ENCODE peak calls at places on chromosomes 13 and 19, in ten cellular contexts. T, M, N, Z, Q, J, R, U, V and I are unnamed samples. For H3K36me3, the result is how much of the 10 kb centered on the place peaks cover.

GRCh38 chr13:113879017-113879416 is 15.1 kb upstream of the GAS6 start:
- DNase-seq in T (no peak), Q (no peak), Z (no peak), V (no peak), U (no peak), N (no peak), M (no peak), R (no peak), J (no peak), I (no peak)

GRCh38 chr19:51572415-51572814 is 1.3 kb downstream of the ZNF175 start:
- DNase-seq in V (no peak), Q (no peak), R (no peak), Z (no peak), T (no peak), J (no peak), U (no peak), N (no peak), M (no peak), I (no peak)

GRCh38 chr13:88217372-88217771 is 546.2 kb downstream of the SLITRK5 start:
- DNase-seq in Z (no peak), M (no peak), N (no peak), T (no peak), U (no peak), J (no peak), R (no peak), Q (no peak), V (no peak), I (no peak)

GRCh38 chr19:858868-859843 is at the start of gene CFD:
- DNase-seq in U (peak), J (no peak), Q (peak), R (no peak), V (peak), M (peak), Z (no peak), T (no peak), N (no peak), I (no peak)

GRCh38 chr19:7871530-7872305 is 2.5 kb downstream of the PRR36 start:
- DNase-seq in R (peak), Q (peak), N (no peak), Z (peak), M (peak), U (peak), J (peak), T (peak), V (peak), I (peak)

GRCh38 chr13:61086052-61086451 is 329.6 kb downstream of the PCDH20 start:
- DNase-seq in Z (no peak), J (no peak), M (no peak), R (no peak), Q (no peak), U (no peak), V (no peak), T (no peak), N (no peak), I (no peak)

GRCh38 chr13:29532136-29532535 is 63.4 kb downstream of the SLC7A1 start:
- DNase-seq in Z (no peak), U (no peak), V (no peak), Q (no peak), N (no peak), J (no peak), R (no peak), T (no peak), M (no peak), I (peak)

GRCh38 chr13:113298001-113298945 is 1.2 kb downstream of the LAMP1 start:
- DNase-seq in U (peak), M (no peak), T (no peak), V (no peak), Q (no peak), N (no peak), J (peak), Z (no peak), R (no peak), I (no peak)

GRCh38 chr13:43365042-43365344 is 341.6 kb downstream of the DNAJC15 start:
- DNase-seq in T (no peak), Q (no peak), R (no peak), J (no peak), M (no peak), N (no peak), U (no peak), Z (no peak), V (no peak), I (no peak)

GRCh38 chr13:67130444-67130843 is 99.7 kb downstream of the PCDH9 start:
- DNase-seq in N (no peak), Q (no peak), V (no peak), Z (no peak), R (no peak), T (no peak), M (no peak), U (no peak), J (no peak), I (no peak)

GRCh38 chr19:2415973-2416319 is 11.4 kb downstream of the TIMM13 start:
- DNase-seq in T (no peak), N (no peak), U (no peak), Z (no peak), M (no peak), V (no peak), Q (no peak), J (no peak), R (no peak), I (no peak)

GRCh38 chr13:48214519-48215121 is 18.4 kb upstream of the ITM2B start:
- DNase-seq in N (no peak), Q (no peak), T (no peak), M (no peak), R (no peak), J (no peak), V (no peak), U (no peak), Z (no peak), I (no peak)

GRCh38 chr19:48321372-48321621 is 4.1 kb upstream of the EMP3 start:
- DNase-seq in Z (peak), R (peak), U (peak), T (peak), Q (peak), V (peak), J (peak), N (no peak), M (peak), I (no peak)

GRCh38 chr19:15717781-15718180 is 10.0 kb upstream of the OR10H2 start:
- DNase-seq in Q (no peak), Z (no peak), T (no peak), M (no peak), N (no peak), U (no peak), J (no peak), R (no peak), V (no peak), I (no peak)

GRCh38 chr13:40777957-40778235 is 6.9 kb upstream of the MRPS31 start:
- DNase-seq in Q (no peak), J (no peak), N (no peak), R (no peak), Z (no peak), V (no peak), M (no peak), U (no peak), T (no peak), I (no peak)

GRCh38 chr19:46717034-46717715 is at the start of gene PRKD2:
- DNase-seq in R (peak), V (peak), Q (peak), N (no peak), M (peak), Z (peak), T (peak), U (peak), J (peak), I (no peak)

GRCh38 chr13:105063676-105064075 is 1471.8 kb downstream of the EFNB2 start:
- DNase-seq in V (no peak), U (no peak), N (no peak), R (no peak), Z (no peak), J (peak), Q (no peak), M (no peak), T (no peak), I (no peak)

GRCh38 chr13:108968566-108968965 is 339.2 kb downstream of the MYO16 start:
- DNase-seq in Z (no peak), V (no peak), N (no peak), M (no peak), U (no peak), T (no peak), R (no peak), Q (no peak), J (no peak), I (no peak)

GRCh38 chr19:42206871-42207755 is 10.4 kb downstream of the DEDD2 start:
- DNase-seq in R (no peak), Q (no peak), V (no peak), Z (no peak), M (no peak), U (no peak), J (no peak), T (no peak), N (no peak), I (no peak)
- H3K36me3 ChIP-seq in R (under half), Q (half or more), V (under half), Z (under half), M (under half), U (under half), J (half or more), T (under half), N (under half), I (under half)

DNA sequence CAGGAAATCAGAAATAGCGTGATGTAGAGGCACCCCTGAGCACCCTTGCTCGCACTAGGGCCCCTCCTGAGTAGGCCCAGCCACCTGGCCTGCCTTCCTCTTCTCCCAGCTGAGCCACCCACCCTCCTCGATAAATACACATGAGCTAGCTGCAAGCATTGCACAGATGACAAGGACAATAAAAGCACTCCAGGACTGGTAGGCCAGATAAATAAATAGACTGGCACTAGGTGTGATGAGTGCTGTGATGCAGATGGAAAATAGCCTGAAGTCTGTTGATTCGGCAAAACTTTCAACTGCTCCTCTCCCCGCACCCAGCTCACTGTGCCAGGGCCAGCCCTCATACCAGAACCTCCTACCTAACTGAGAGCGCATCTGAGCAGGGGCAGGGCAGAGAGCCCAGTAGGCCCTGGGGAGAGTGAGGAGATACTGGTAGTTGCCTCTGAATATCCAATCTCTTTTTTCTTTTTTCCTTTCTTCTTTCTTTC is 54.5 kb upstream of the GPI start:
- DNase-seq in V (no peak), Q (no peak), J (no peak), M (no peak), Z (no peak), N (no peak), T (no peak), R (no peak), U (no peak), I (no peak)
- H3K4me3 ChIP-seq in V (no peak), Q (no peak), J (no peak), M (no peak), Z (no peak), N (no peak), T (no peak), R (peak), U (no peak), I (no peak)

GRCh38 chr19:30359936-30360335 is 12.2 kb upstream of the ZNF536 start:
- DNase-seq in Q (no peak), U (no peak), V (no peak), Z (no peak), J (no peak), N (no peak), R (no peak), T (no peak), M (no peak), I (no peak)

GRCh38 chr19:30362156-30362754 is 9.9 kb upstream of the ZNF536 start:
- DNase-seq in R (no peak), J (no peak), T (no peak), N (no peak), V (no peak), U (no peak), Q (no peak), Z (no peak), M (no peak), I (no peak)

GRCh38 chr19:30360378-30361106 is 11.6 kb upstream of the ZNF536 start:
- DNase-seq in M (no peak), J (no peak), R (no peak), Z (no peak), N (no peak), Q (no peak), U (no peak), V (no peak), T (no peak), I (no peak)

GRCh38 chr19:30361721-30362120 is 10.5 kb upstream of the ZNF536 start:
- DNase-seq in Q (no peak), M (no peak), R (no peak), J (no peak), N (no peak), V (no peak), T (no peak), Z (no peak), U (no peak), I (no peak)

DNA sequence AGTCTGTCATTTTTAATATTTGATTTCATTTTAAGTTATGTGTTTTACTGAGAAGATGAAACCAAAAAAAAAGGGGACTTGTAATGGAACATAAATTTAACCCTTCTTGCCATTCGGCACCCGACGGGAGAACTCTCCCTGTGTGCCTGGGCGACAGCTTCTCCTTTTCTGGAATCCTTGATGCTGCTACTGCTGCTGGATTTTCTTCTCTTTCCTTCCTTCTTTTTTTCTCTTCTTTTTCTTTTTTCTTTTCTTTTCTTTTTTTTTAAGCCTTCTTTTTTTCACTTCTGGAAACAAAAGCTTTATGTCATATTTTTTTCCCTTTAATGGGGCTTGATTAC is 11.1 kb upstream of the ZNF536 start:
- DNase-seq in T (no peak), M (no peak), N (no peak), V (no peak), J (no peak), Z (no peak), Q (no peak), R (no peak), U (no peak), I (no peak)
- H3K36me3 ChIP-seq in T (under half), M (under half), N (under half), V (under half), J (under half), Z (under half), Q (under half), R (under half), U (under half), I (under half)

DNA sequence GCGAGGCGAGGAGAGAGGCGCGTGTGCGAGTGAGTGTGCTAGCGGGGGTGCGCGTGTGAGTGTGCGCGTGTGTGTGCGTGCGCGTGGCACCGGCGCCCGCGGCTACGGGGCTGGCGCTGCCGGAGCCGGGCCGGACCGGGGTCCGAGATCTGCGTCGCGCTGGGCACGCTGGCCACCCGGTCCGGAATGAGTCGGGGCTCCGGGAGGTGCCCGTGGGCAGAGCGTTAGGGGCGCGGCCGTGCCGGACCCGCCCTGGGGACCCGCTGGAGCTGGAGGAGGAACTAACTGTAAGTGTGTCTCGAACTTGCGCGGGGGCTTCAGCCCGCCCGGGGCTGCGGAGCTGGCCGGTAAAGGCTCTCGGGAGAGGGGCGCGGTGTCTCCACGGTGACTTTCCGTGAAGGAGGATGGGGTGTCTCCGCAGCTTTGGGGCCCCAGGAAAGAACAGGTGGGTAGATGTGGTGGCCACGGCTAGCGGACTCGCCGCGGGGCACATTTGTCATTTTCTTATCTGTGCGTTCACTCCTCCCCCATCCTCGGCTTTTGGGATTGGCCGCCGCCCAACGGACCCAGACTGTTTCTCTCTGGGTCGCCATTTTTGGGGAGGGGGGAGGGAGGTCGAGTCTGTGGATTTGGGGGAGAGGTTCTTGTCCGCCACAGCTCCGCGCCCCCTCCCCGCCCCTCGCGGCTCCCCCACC is 10.1 kb upstream of the SOX1 start:
- DNase-seq in Z (no peak), V (no peak), Q (no peak), R (no peak), M (no peak), U (no peak), N (no peak), J (no peak), T (no peak), I (no peak)
- H3K4me3 ChIP-seq in Z (no peak), V (no peak), Q (no peak), R (no peak), M (no peak), U (no peak), N (peak), J (no peak), T (no peak), I (no peak)

DNA sequence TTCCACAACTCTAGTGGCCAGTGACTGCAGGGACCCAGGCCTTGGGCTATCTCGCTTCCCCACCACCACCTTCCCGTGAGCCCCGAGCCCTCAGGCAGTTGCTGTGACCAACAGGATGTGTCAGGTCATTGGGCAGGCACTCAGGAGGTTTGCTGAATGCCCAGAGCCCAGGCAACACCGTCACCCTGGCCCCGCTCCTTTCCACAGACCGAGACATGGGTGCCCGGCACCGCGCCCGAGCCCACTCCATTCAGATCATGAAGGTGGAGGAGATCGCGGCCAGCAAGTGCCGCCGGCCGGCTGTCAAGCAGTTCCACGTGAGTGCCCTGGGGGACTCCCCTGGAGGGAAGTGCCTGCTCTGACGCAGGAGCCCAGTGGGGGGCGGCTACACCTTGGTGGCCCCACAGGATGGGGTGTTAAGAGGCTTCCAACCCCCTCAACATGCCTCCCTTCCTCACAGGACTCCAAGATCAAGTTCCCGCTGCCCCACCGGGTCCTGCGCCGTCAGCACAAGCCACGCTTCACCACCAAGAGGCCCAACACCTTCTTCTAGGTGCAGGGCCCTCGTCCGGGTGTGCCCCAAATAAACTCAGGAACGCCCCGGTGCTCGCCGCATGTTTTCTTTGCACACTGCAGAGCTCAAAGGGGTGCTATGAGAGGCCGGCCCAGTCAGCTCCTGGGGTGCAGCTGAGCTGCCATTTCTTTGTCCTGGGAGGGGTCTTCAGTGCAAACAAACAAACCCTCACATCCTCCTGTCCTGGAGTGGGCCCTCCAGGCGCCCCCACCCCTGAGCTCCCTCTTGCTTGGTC is 3.2 kb downstream of the RPL18A start:
- DNase-seq in U (no peak), Q (no peak), J (no peak), M (no peak), R (no peak), N (no peak), T (no peak), Z (no peak), V (no peak), I (no peak)
- H3K36me3 ChIP-seq in U (under half), Q (under half), J (half or more), M (under half), R (under half), N (under half), T (under half), Z (under half), V (under half), I (under half)

GRCh38 chr19:31882709-31883108 is 462.7 kb upstream of the ZNF507 start:
- DNase-seq in V (no peak), M (no peak), R (no peak), T (no peak), U (no peak), Q (no peak), Z (no peak), N (no peak), J (peak), I (no peak)
- H3K4me3 ChIP-seq in V (no peak), M (no peak), R (no peak), T (no peak), U (no peak), Q (no peak), Z (no peak), N (no peak), J (no peak), I (no peak)

GRCh38 chr19:6007866-6008265 is 29.9 kb upstream of the RANBP3 start:
- DNase-seq in M (no peak), J (no peak), R (no peak), V (no peak), N (no peak), Z (no peak), T (no peak), U (no peak), Q (no peak), I (no peak)
- H3K36me3 ChIP-seq in M (under half), J (under half), R (under half), V (under half), N (under half), Z (under half), T (under half), U (under half), Q (under half), I (under half)